ENCODE peak calls at places on chromosomes 16 and 17, in four cellular contexts. One of them, this sample, is unnamed.

GRCh38 chr16:87828071-87828971 is 41.0 kb downstream of the SLC7A5 start:
- DNase-seq in fibroblast of lung: no peak
- DNase-seq in MM.1S: no peak
- DNase-seq in H1: no peak
- DNase-seq in this sample: peak; percentile 57

GRCh38 chr17:77315551-77316190 is 174.9 kb downstream of the SEC14L1 start:
- DNase-seq in fibroblast of lung: peak; percentile 34
- DNase-seq in MM.1S: no peak
- DNase-seq in H1: no peak
- DNase-seq in this sample: no peak

GRCh38 chr16:28549301-28549899 is 4.3 kb upstream of the SGF29 start:
- DNase-seq in fibroblast of lung: peak; percentile 27
- DNase-seq in MM.1S: peak; percentile 41
- DNase-seq in H1: no peak
- DNase-seq in this sample: no peak

GRCh38 chr17:15655162-15655561 is 28.9 kb downstream of the TRIM16 start:
- DNase-seq in fibroblast of lung: peak; percentile 66
- DNase-seq in MM.1S: no peak
- DNase-seq in H1: no peak
- DNase-seq in this sample: peak; percentile 93

GRCh38 chr17:39208136-39208535 is 8.1 kb downstream of the RPL19 start:
- DNase-seq in fibroblast of lung: no peak
- DNase-seq in MM.1S: no peak
- DNase-seq in H1: no peak
- DNase-seq in this sample: no peak

GRCh38 chr16:31471875-31472558 is at the start of gene TGFB1I1:
- DNase-seq in fibroblast of lung: peak; percentile 87
- DNase-seq in MM.1S: no peak
- DNase-seq in H1: no peak
- DNase-seq in this sample: no peak

GRCh38 chr17:66172706-66173223 is 19.2 kb downstream of the CEP112 start:
- DNase-seq in fibroblast of lung: no peak
- DNase-seq in MM.1S: no peak
- DNase-seq in H1: no peak
- DNase-seq in this sample: no peak

GRCh38 chr17:6915620-6916019 is 80.2 kb upstream of the ALOX12 start:
- DNase-seq in fibroblast of lung: no peak
- DNase-seq in MM.1S: no peak
- DNase-seq in H1: no peak
- DNase-seq in this sample: no peak

GRCh38 chr16:51409001-51409675 is 258.1 kb upstream of the SALL1 start:
- DNase-seq in fibroblast of lung: peak; percentile 29
- DNase-seq in MM.1S: no peak
- DNase-seq in H1: no peak
- DNase-seq in this sample: no peak

GRCh38 chr16:87853411-87854052 is 15.8 kb downstream of the SLC7A5 start:
- DNase-seq in fibroblast of lung: peak; percentile 88
- DNase-seq in MM.1S: no peak
- DNase-seq in H1: peak; percentile 65
- DNase-seq in this sample: peak; percentile 94

GRCh38 chr17:9446528-9446927 is 129.1 kb downstream of the STX8 start:
- DNase-seq in fibroblast of lung: no peak
- DNase-seq in MM.1S: no peak
- DNase-seq in H1: no peak
- DNase-seq in this sample: no peak

GRCh38 chr17:76166168-76166567 is 25.1 kb upstream of the FOXJ1 start:
- DNase-seq in fibroblast of lung: peak; percentile 49
- DNase-seq in MM.1S: no peak
- DNase-seq in H1: no peak
- DNase-seq in this sample: no peak

GRCh38 chr17:15463363-15463762 is 4.1 kb downstream of the CDRT4 start:
- DNase-seq in fibroblast of lung: peak; percentile 93
- DNase-seq in MM.1S: no peak
- DNase-seq in H1: no peak
- DNase-seq in this sample: peak; percentile 30

GRCh38 chr16:10961231-10961630 is 16.9 kb downstream of the CLEC16A start:
- DNase-seq in fibroblast of lung: peak; percentile 96
- DNase-seq in MM.1S: no peak
- DNase-seq in H1: no peak
- DNase-seq in this sample: peak; percentile 16

GRCh38 chr17:49342575-49342936 is 19.5 kb downstream of the ZNF652 start:
- DNase-seq in fibroblast of lung: no peak
- DNase-seq in MM.1S: no peak
- DNase-seq in H1: no peak
- DNase-seq in this sample: no peak

GRCh38 chr16:50449800-50450199 is 81.0 kb upstream of the BRD7 start:
- DNase-seq in fibroblast of lung: no peak
- DNase-seq in MM.1S: no peak
- DNase-seq in H1: no peak
- DNase-seq in this sample: no peak

GRCh38 chr17:1999557-2000251 is 25.4 kb downstream of the RTN4RL1 start:
- DNase-seq in fibroblast of lung: peak; percentile 34
- DNase-seq in MM.1S: peak; percentile 79
- DNase-seq in H1: no peak
- DNase-seq in this sample: no peak

GRCh38 chr17:29390856-29391631 is 881 bp downstream of the TAOK1 start:
- DNase-seq in fibroblast of lung: peak; percentile 28
- DNase-seq in MM.1S: no peak
- DNase-seq in H1: no peak
- DNase-seq in this sample: peak; percentile 21

GRCh38 chr16:48526058-48526957 is 83.7 kb downstream of the N4BP1 start:
- DNase-seq in fibroblast of lung: peak; percentile 8
- DNase-seq in MM.1S: peak; percentile 51
- DNase-seq in H1: peak; percentile 50
- DNase-seq in this sample: peak; percentile 73

GRCh38 chr16:50735629-50736122 is 6.2 kb upstream of the CYLD start:
- DNase-seq in fibroblast of lung: no peak
- DNase-seq in MM.1S: no peak
- DNase-seq in H1: no peak
- DNase-seq in this sample: no peak

GRCh38 chr17:33716937-33717336 is 423.8 kb upstream of the ASIC2 start:
- DNase-seq in fibroblast of lung: no peak
- DNase-seq in MM.1S: no peak
- DNase-seq in H1: no peak
- DNase-seq in this sample: no peak

GRCh38 chr17:39080416-39081179 is 70.8 kb downstream of the PLXDC1 start:
- DNase-seq in fibroblast of lung: peak; percentile 56
- DNase-seq in MM.1S: no peak
- DNase-seq in H1: no peak
- DNase-seq in this sample: no peak

GRCh38 chr16:71258371-71258770 is 27.8 kb upstream of the HYDIN start:
- DNase-seq in fibroblast of lung: no peak
- DNase-seq in MM.1S: no peak
- DNase-seq in H1: no peak
- DNase-seq in this sample: no peak

GRCh38 chr17:17062866-17063265 is 20.6 kb downstream of the MPRIP start:
- DNase-seq in fibroblast of lung: no peak
- DNase-seq in MM.1S: no peak
- DNase-seq in H1: no peak
- DNase-seq in this sample: no peak

DNA sequence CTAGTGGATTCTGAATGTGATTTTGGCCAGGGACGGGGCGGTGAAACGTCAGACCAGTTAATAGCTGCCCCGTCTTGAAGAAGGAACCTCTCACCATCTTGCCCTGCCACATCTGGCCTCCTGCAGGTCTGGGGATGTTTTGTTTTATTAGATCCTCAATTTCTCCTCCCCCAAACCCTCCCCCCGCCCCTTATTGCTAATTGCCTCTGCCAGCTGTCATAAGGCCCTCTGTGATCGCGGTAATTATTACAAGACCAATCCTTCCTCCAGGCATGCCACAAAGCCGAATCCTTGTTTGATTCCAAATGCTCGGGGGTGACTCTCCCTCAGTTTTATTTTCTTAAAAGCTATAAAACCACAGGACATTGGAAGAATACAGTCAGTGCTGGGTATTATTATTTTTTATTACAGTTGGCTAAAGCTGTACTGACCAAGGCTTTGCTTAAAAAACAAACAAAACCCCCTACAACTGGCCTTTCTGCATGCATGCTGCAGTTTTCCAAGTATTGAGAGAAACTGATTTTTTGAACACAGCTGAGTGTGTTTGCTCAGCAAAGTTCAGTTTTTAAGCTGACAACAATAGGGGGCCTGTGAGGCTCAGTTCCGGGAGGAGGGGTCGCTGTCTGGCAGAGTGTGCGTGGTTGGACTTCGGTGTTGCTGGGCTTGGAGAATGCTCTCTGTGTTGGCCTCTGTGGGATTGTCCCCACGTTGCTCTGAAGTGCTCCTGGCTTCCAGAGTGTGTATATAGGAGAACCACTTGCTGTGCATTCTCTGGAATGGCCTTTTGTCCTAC is 1.7 kb downstream of the KSR1 start:
- DNase-seq in fibroblast of lung: no peak
- DNase-seq in MM.1S: no peak
- DNase-seq in H1: no peak
- DNase-seq in this sample: peak; percentile 46
- H3K4me2 ChIP-seq in fibroblast of lung: peak overlapping the region; percentile 84
- H3K4me2 ChIP-seq in MM.1S: peak overlapping the region; percentile 85
- H3K4me2 ChIP-seq in H1: peak overlapping the region; percentile 95
- H3K4me2 ChIP-seq in this sample: peak overlapping the region; percentile 79

GRCh38 chr17:56947741-56948140 is 13.1 kb downstream of the COIL start:
- DNase-seq in fibroblast of lung: no peak
- DNase-seq in MM.1S: no peak
- DNase-seq in H1: no peak
- DNase-seq in this sample: no peak
- H3K4me2 ChIP-seq in fibroblast of lung: no peak overlapping the region
- H3K4me2 ChIP-seq in MM.1S: no peak overlapping the region
- H3K4me2 ChIP-seq in H1: no peak overlapping the region
- H3K4me2 ChIP-seq in this sample: no peak overlapping the region

GRCh38 chr16:56530872-56531271 is 11.0 kb upstream of the BBS2 start:
- DNase-seq in fibroblast of lung: peak; percentile 47
- DNase-seq in MM.1S: no peak
- DNase-seq in H1: no peak
- DNase-seq in this sample: no peak
- H3K4me2 ChIP-seq in fibroblast of lung: no peak overlapping the region
- H3K4me2 ChIP-seq in MM.1S: no peak overlapping the region
- H3K4me2 ChIP-seq in H1: no peak overlapping the region
- H3K4me2 ChIP-seq in this sample: no peak overlapping the region

GRCh38 chr16:84789431-84789830 is 30.4 kb upstream of the CRISPLD2 start:
- DNase-seq in fibroblast of lung: no peak
- DNase-seq in MM.1S: no peak
- DNase-seq in H1: no peak
- DNase-seq in this sample: no peak
- H3K4me2 ChIP-seq in fibroblast of lung: no peak overlapping the region
- H3K4me2 ChIP-seq in MM.1S: no peak overlapping the region
- H3K4me2 ChIP-seq in H1: no peak overlapping the region
- H3K4me2 ChIP-seq in this sample: no peak overlapping the region

GRCh38 chr16:17365591-17366298 is 105.0 kb downstream of the XYLT1 start:
- DNase-seq in fibroblast of lung: peak; percentile 69
- DNase-seq in MM.1S: no peak
- DNase-seq in H1: no peak
- DNase-seq in this sample: no peak
- H3K4me2 ChIP-seq in fibroblast of lung: no peak overlapping the region
- H3K4me2 ChIP-seq in MM.1S: no peak overlapping the region
- H3K4me2 ChIP-seq in H1: no peak overlapping the region
- H3K4me2 ChIP-seq in this sample: no peak overlapping the region

GRCh38 chr16:65142276-65142675 is 20.4 kb upstream of the CDH11 start:
- DNase-seq in fibroblast of lung: peak; percentile 29
- DNase-seq in MM.1S: no peak
- DNase-seq in H1: no peak
- DNase-seq in this sample: no peak
- H3K4me2 ChIP-seq in fibroblast of lung: no peak overlapping the region
- H3K4me2 ChIP-seq in MM.1S: no peak overlapping the region
- H3K4me2 ChIP-seq in H1: no peak overlapping the region
- H3K4me2 ChIP-seq in this sample: no peak overlapping the region

GRCh38 chr17:31696703-31697325 is 162.2 kb downstream of the COPRS start:
- DNase-seq in fibroblast of lung: no peak
- DNase-seq in MM.1S: no peak
- DNase-seq in H1: no peak
- DNase-seq in this sample: no peak

GRCh38 chr17:31695456-31696090 is 163.5 kb downstream of the COPRS start:
- DNase-seq in fibroblast of lung: peak; percentile 50
- DNase-seq in MM.1S: no peak
- DNase-seq in H1: no peak
- DNase-seq in this sample: peak; percentile 44

GRCh38 chr17:31698751-31699150 is 160.3 kb downstream of the COPRS start:
- DNase-seq in fibroblast of lung: no peak
- DNase-seq in MM.1S: no peak
- DNase-seq in H1: no peak
- DNase-seq in this sample: peak; percentile 82

GRCh38 chr17:31697838-31698237 is 161.2 kb downstream of the COPRS start:
- DNase-seq in fibroblast of lung: no peak
- DNase-seq in MM.1S: no peak
- DNase-seq in H1: no peak
- DNase-seq in this sample: peak; percentile 34

DNA sequence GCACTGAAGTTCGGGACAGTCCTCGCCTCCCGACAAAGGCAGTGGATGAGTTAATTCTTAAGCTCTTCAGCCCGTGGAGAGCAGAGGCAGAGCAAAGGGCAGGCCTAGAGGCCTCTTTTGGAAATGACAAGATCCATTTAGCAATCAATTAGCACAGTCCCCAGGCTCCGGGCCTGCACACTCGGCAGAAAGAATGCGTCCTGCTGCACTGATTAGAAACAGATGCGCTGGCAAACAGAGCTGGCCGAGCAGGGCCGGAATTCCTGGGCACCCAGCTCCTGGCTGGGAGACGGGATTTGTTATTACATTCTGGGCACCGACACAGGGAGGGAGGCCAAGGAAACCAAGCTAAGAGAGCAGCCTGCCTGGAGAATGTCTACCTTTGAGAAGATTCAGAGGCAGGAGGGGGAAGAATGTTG is 162.9 kb downstream of the COPRS start:
- DNase-seq in fibroblast of lung: peak; percentile 95
- DNase-seq in MM.1S: no peak
- DNase-seq in H1: no peak
- DNase-seq in this sample: peak; percentile 90
- H3K4me2 ChIP-seq in fibroblast of lung: peak overlapping the region; percentile 32
- H3K4me2 ChIP-seq in MM.1S: no peak overlapping the region
- H3K4me2 ChIP-seq in H1: no peak overlapping the region
- H3K4me2 ChIP-seq in this sample: peak overlapping the region; percentile 40

GRCh38 chr17:21214777-21215541 is 998 bp upstream of the TMEM11 start:
- DNase-seq in fibroblast of lung: peak; percentile 35
- DNase-seq in MM.1S: no peak
- DNase-seq in H1: no peak
- DNase-seq in this sample: no peak
- H3K4me2 ChIP-seq in fibroblast of lung: peak overlapping the region; percentile 98
- H3K4me2 ChIP-seq in MM.1S: peak overlapping the region; percentile 93
- H3K4me2 ChIP-seq in H1: peak overlapping the region; percentile 94
- H3K4me2 ChIP-seq in this sample: peak overlapping the region; percentile 77